ENCODE peak calls at places on chromosomes 1 and 21, in four cellular contexts. C, Q, G and W are unnamed samples.

GRCh38 chr21:33330726-33331125 is 6.0 kb downstream of the IFNAR1 start:
- DNase-seq in C (no peak), Q (no peak), G (no peak), W (no peak)

GRCh38 chr1:243233908-243234307 is 21.2 kb downstream of the CEP170 start:
- DNase-seq in C (no peak), Q (no peak), G (peak), W (no peak)

GRCh38 chr1:78145105-78145580 is 99.4 kb downstream of the GIPC2 start:
- DNase-seq in C (no peak), Q (peak), G (peak), W (peak)

GRCh38 chr1:229124471-229125198 is 146.3 kb upstream of the RAB4A start:
- DNase-seq in C (peak), Q (no peak), G (no peak), W (no peak)

GRCh38 chr1:164510435-164510834 is 48.5 kb upstream of the PBX1 start:
- DNase-seq in C (no peak), Q (no peak), G (peak), W (no peak)

GRCh38 chr1:209202826-209203439 is 380.6 kb upstream of the CAMK1G start:
- DNase-seq in C (no peak), Q (peak), G (peak), W (peak)

GRCh38 chr21:31886896-31887595 is 14.2 kb downstream of the HUNK start:
- DNase-seq in C (no peak), Q (no peak), G (no peak), W (no peak)

GRCh38 chr1:6116137-6116536 is 64.0 kb downstream of the CHD5 start:
- DNase-seq in C (no peak), Q (no peak), G (peak), W (no peak)

GRCh38 chr1:89615676-89616598 is 17.0 kb upstream of the LRRC8C start:
- DNase-seq in C (no peak), Q (peak), G (no peak), W (no peak)

GRCh38 chr21:44345495-44345894 is 6.3 kb upstream of the CFAP410 start:
- DNase-seq in C (peak), Q (no peak), G (no peak), W (no peak)

GRCh38 chr1:200452850-200453543 is 43.2 kb upstream of the ZNF281 start:
- DNase-seq in C (no peak), Q (no peak), G (no peak), W (no peak)

GRCh38 chr1:176222196-176222595 is 15.1 kb upstream of the COP1 start:
- DNase-seq in C (no peak), Q (no peak), G (no peak), W (no peak)

GRCh38 chr1:186967659-186968394 is 139.1 kb downstream of the PLA2G4A start:
- DNase-seq in C (no peak), Q (no peak), G (peak), W (no peak)

GRCh38 chr1:172497230-172497629 is 35.7 kb upstream of the SUCO start:
- DNase-seq in C (no peak), Q (peak), G (peak), W (peak)

GRCh38 chr1:20271498-20272400 is 18.9 kb upstream of the VWA5B1 start:
- DNase-seq in C (no peak), Q (no peak), G (peak), W (no peak)

GRCh38 chr1:10171105-10171767 is 39.1 kb upstream of the KIF1B start:
- DNase-seq in C (no peak), Q (no peak), G (no peak), W (no peak)

GRCh38 chr1:152663098-152663497 is at the start of gene LCE2D:
- DNase-seq in C (no peak), Q (no peak), G (no peak), W (no peak)

GRCh38 chr1:58200437-58200836 is 346.1 kb downstream of the OMA1 start:
- DNase-seq in C (no peak), Q (no peak), G (no peak), W (no peak)

GRCh38 chr1:212470059-212470458 is 37.3 kb downstream of the NENF start:
- DNase-seq in C (peak), Q (no peak), G (peak), W (peak)

GRCh38 chr1:200124309-200124708 is 96.8 kb downstream of the NR5A2 start:
- DNase-seq in C (no peak), Q (no peak), G (no peak), W (no peak)

GRCh38 chr1:245648749-245649517 is 494.1 kb downstream of the KIF26B start:
- DNase-seq in C (no peak), Q (peak), G (no peak), W (no peak)